ENCODE peak calls at places on chromosomes 1 and 21, in six cellular contexts. E, C, F, M, T and Z are unnamed samples.

GRCh38 chr1:167630568-167631385 is 745 bp downstream of the RCSD1 start:
- DNase-seq in T (no peak), F (no peak), C (no peak), E (no peak), M (no peak), Z (no peak)

GRCh38 chr21:28587748-28588147 is 404.9 kb downstream of the LTN1 start:
- DNase-seq in M (no peak), E (no peak), F (no peak), C (no peak), T (no peak), Z (no peak)

GRCh38 chr1:68442006-68442405 is 7.7 kb downstream of the RPE65 start:
- DNase-seq in C (no peak), T (no peak), M (no peak), E (no peak), F (no peak), Z (no peak)

GRCh38 chr1:30395631-30396030 is 327.8 kb downstream of the MATN1 start:
- DNase-seq in F (no peak), M (no peak), T (no peak), E (no peak), C (no peak), Z (no peak)

GRCh38 chr1:77232829-77233228 is 13.6 kb upstream of the PIGK start:
- DNase-seq in E (no peak), M (no peak), T (no peak), C (no peak), F (no peak), Z (no peak)

GRCh38 chr1:177274687-177275211 is 104.0 kb downstream of the BRINP2 start:
- DNase-seq in M (peak; percentile 85), C (peak; percentile 47), T (peak; percentile 38), F (no peak), E (no peak), Z (no peak)

GRCh38 chr1:79982218-79982617 is 975.7 kb upstream of the ADGRL4 start:
- DNase-seq in T (peak; percentile 63), M (peak; percentile 88), C (no peak), F (no peak), E (no peak), Z (no peak)

GRCh38 chr1:8598783-8599182 is 218.7 kb downstream of the RERE start:
- DNase-seq in M (peak; percentile 13), F (no peak), E (no peak), C (no peak), T (peak; percentile 30), Z (no peak)

GRCh38 chr21:43942621-43943020 is 69.5 kb upstream of the TRAPPC10 start:
- DNase-seq in E (no peak), T (no peak), C (no peak), F (no peak), M (no peak), Z (no peak)

GRCh38 chr21:34834307-34834706 is 165.5 kb downstream of the CLIC6 start:
- DNase-seq in T (no peak), F (no peak), E (no peak), M (no peak), C (no peak), Z (no peak)

GRCh38 chr1:164794310-164794709 is 235.3 kb downstream of the PBX1 start:
- DNase-seq in M (peak; percentile 96), F (no peak), T (no peak), C (no peak), E (no peak), Z (no peak)

GRCh38 chr1:186812560-186812959 is 16.2 kb upstream of the PLA2G4A start:
- DNase-seq in C (no peak), M (peak; percentile 99), E (no peak), T (no peak), F (no peak), Z (no peak)

GRCh38 chr1:114558548-114558947 is 22.9 kb downstream of the BCAS2 start:
- DNase-seq in C (no peak), E (no peak), T (no peak), M (no peak), F (peak; percentile 6), Z (no peak)

GRCh38 chr1:869499-870244 is 54.1 kb upstream of the SAMD11 start:
- DNase-seq in C (peak; percentile 81), E (peak; percentile 79), T (peak; percentile 76), M (peak; percentile 19), F (peak; percentile 26), Z (peak; percentile 90)

GRCh38 chr1:36782785-36783184 is 251.5 kb downstream of the GRIK3 start:
- DNase-seq in F (no peak), C (no peak), E (no peak), M (no peak), T (no peak), Z (no peak)

GRCh38 chr1:23682946-23683345 is 8.7 kb upstream of the RPL11 start:
- DNase-seq in F (no peak), C (no peak), M (no peak), E (no peak), T (no peak), Z (no peak)

GRCh38 chr1:6423321-6423999 is 1.1 kb upstream of the ESPN start:
- DNase-seq in T (no peak), E (peak; percentile 92), F (peak; percentile 80), M (peak; percentile 68), C (peak; percentile 83), Z (peak; percentile 55)

GRCh38 chr1:67652800-67653199 is 32.2 kb upstream of the GADD45A start:
- DNase-seq in E (no peak), C (no peak), T (no peak), M (peak; percentile 78), F (no peak), Z (no peak)

GRCh38 chr21:37758997-37759396 is 157.3 kb downstream of the KCNJ6 start:
- DNase-seq in F (no peak), C (peak; percentile 51), M (peak; percentile 47), E (peak; percentile 79), T (no peak), Z (no peak)

GRCh38 chr1:1669468-1670440 is 10.9 kb upstream of the CDK11B start:
- DNase-seq in C (peak; percentile 4), F (no peak), E (no peak), M (no peak), T (no peak), Z (no peak)

GRCh38 chr1:4652631-4653327 is 1.6 kb upstream of the AJAP1 start:
- DNase-seq in C (peak; percentile 41), T (peak; percentile 57), F (peak; percentile 8), M (no peak), E (peak; percentile 79), Z (peak; percentile 51)

GRCh38 chr1:13543927-13544556 is 30.2 kb upstream of the LRRC38 start:
- DNase-seq in M (peak; percentile 3), T (peak; percentile 65), F (peak; percentile 42), E (no peak), C (peak; percentile 27), Z (no peak)

DNA sequence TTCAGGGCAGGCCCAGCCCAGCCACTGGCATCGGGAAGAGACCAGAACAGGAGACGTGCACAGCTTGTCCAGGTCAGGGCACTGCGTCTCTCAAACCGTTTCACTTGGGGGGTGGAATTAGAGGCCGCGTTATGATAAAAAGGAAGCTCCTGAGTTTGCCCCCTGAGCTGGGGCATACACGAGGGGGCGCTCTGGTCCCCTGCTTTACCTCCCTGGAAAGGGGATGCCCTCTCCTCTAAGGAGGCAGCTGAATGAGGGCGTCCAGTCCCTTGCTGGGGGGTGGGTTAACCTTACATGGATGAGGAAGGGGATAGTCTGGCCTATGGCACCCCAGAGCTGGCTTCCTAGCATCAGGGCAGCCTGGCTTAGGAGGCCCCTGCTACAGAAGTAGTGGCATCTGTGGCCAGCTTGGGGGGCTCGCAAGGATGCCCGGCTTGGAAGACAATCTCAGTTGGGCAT is 2.3 kb downstream of the MYOG start:
- DNase-seq in F (no peak), C (peak; percentile 9), M (no peak), E (peak; percentile 24), T (no peak), Z (peak; percentile 7)
- TF ChIP-seq CTCF in F (peak; percentile 14), C (no peak), M (no peak), E (no peak), T (no peak), Z (no peak)

GRCh38 chr1:153832293-153832692 is 57.1 kb downstream of the SLC27A3 start:
- DNase-seq in E (no peak), M (no peak), C (no peak), T (no peak), F (no peak), Z (no peak)

GRCh38 chr1:153833171-153833570 is 58.0 kb downstream of the SLC27A3 start:
- DNase-seq in T (no peak), F (no peak), M (no peak), E (no peak), C (no peak), Z (no peak)

DNA sequence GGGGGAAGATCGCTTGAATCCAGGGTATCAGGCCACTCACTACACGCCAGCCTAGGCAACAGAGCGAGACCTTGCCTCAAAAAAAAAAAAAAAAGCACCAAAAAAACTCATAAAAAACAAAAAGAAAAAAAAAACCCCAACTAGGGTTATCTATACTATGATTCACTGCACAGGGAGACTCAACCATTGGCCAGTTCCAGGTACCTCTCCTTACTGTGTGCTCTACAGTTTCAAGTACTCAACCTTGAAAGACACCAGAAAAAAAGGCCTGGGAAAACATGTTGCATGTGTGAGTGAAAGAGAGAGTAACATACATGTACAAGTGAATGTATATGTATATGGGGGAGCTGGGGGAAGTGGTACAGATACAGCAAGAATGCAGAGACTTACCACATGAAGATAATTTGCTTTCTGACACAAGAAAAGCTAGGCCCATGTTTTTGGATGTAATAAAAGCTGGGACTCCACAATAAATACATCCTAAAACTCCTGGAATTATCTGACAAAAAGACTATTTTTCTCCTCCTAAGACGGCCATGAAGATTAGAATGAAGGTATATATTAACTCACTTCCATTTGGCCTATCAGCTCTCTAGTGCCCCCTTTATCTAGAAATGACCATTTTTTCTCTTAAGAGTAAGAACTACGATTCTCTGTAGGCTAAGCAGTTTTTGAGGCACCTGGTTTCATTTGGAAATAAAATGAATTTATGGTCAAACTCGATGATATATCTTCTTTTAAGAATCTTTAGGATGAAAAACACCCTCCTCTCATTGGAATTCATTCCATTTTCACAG is 52.2 kb downstream of the SLC27A3 start:
- DNase-seq in T (no peak), C (no peak), M (no peak), F (no peak), E (no peak), Z (no peak)
- TF ChIP-seq CTCF in T (no peak), C (no peak), M (peak; percentile 10), F (peak; percentile 26), E (peak; percentile 51), Z (no peak)

GRCh38 chr1:234525156-234525774 is 46.3 kb upstream of the TARBP1 start:
- DNase-seq in F (no peak), E (no peak), C (no peak), M (no peak), T (no peak), Z (no peak)
- TF ChIP-seq CTCF in F (no peak), E (no peak), C (no peak), M (no peak), T (no peak), Z (no peak)

GRCh38 chr1:160163612-160164011 is 12.2 kb downstream of the ATP1A4 start:
- DNase-seq in E (no peak), T (no peak), C (no peak), F (no peak), M (no peak), Z (no peak)
- TF ChIP-seq CTCF in E (peak; percentile 46), T (no peak), C (no peak), F (peak; percentile 15), M (no peak), Z (no peak)

DNA sequence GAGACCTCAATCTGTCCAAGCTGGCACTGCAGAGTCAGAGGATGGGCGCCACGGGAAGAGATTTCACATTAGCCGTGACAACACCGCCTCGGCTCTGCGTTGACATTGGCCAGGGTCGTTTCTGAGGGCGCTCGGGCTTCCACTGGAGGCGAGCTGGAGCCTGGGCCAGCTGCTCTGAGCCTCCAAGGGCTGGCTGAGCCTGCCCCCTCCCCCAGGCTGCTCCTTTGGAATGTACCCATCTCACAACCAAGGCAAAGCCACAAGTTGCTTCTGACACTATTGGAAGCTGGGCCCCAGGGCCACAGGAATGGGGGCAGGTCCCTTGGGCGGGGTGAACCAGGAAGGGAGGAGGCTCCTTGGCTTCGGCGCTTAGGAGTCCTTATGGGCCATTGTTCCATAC is 12.7 kb downstream of the GPR3 start:
- DNase-seq in C (no peak), E (peak; percentile 83), T (peak; percentile 58), M (peak; percentile 88), F (no peak), Z (no peak)
- TF ChIP-seq CTCF in C (no peak), E (no peak), T (no peak), M (no peak), F (no peak), Z (no peak)